ENCODE peak calls at places on chromosomes 2 and 18, in eight cellular contexts. F, G, R, V, Z, X, J and Y are unnamed samples.
A peak's percentile ranks its signal among the peaks of the same experiment; 100 is the strongest.

GRCh38 chr2:228105526-228106250 is 75.8 kb downstream of the SPHKAP start:
- DNase-seq in F (no peak), X (no peak), V (no peak), R (no peak), Z (no peak), J (no peak), G (no peak), Y (no peak)

GRCh38 chr2:172247203-172247602 is 144.5 kb upstream of the DLX2 start:
- DNase-seq in G (peak; percentile 29), V (no peak), F (no peak), R (no peak), J (no peak), X (no peak), Z (no peak), Y (no peak)

GRCh38 chr2:10536569-10537133 is 88.5 kb upstream of the ODC1 start:
- DNase-seq in Z (no peak), V (no peak), J (no peak), G (no peak), X (no peak), R (peak; percentile 25), F (no peak), Y (no peak)

GRCh38 chr2:208010501-208010900 is 14.8 kb downstream of the PLEKHM3 start:
- DNase-seq in F (no peak), J (no peak), V (no peak), Z (no peak), R (no peak), G (no peak), X (no peak), Y (no peak)

GRCh38 chr2:217326238-217327022 is 466.6 kb upstream of the TNP1 start:
- DNase-seq in G (peak; percentile 65), V (no peak), Z (peak; percentile 45), X (no peak), F (no peak), R (no peak), J (no peak), Y (no peak)

GRCh38 chr2:201931955-201932354 is 101.7 kb upstream of the FZD7 start:
- DNase-seq in F (no peak), V (no peak), Z (no peak), G (no peak), R (no peak), J (no peak), X (no peak), Y (no peak)

GRCh38 chr2:154370873-154371272 is 327.6 kb upstream of the KCNJ3 start:
- DNase-seq in J (no peak), V (peak; percentile 4), G (no peak), F (no peak), R (no peak), Z (no peak), X (no peak), Y (no peak)

GRCh38 chr2:182642328-182642727 is 73.7 kb upstream of the DNAJC10 start:
- DNase-seq in X (peak; percentile 40), V (peak; percentile 38), R (peak; percentile 72), F (peak; percentile 59), G (peak; percentile 11), Z (no peak), J (peak; percentile 41), Y (peak; percentile 55)

DNA sequence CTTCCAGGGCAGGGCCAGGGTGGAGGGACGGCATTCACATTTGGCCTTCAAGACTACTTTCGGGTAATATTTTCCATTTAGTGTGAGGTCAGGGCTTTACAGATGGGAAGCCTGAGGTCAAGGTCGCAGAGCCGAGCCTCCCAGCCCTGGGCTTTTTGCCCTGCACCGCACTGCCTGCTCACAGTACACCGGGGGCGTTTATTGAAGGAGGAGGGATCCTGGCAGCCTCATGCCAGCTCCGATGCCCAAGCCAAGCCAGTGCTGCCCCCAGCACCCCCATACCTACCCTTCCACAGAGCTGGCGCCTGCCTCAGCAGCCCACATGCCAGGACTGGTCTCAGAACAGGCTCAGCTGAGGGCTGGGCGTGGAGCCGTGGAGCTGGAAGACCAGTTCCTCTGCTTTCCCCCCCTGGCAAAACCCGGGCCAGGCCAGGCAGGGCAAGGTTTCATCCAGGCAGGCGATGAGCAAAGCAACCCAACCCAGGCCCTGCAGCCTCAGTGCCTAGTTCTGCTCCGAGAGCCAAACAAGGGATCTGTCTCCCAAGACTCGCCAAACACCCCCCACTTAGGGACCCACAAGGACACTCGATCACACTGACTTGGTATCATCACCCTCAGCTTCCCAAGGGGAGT is 11.9 kb downstream of the SDC1 start:
- DNase-seq in R (no peak), F (no peak), V (no peak), J (peak; percentile 50), G (no peak), Z (peak; percentile 95), X (no peak), Y (peak; percentile 65)
- H3K4me1 ChIP-seq in R (no peaks in the 10 kb centered on the region), F (peaks cover 58% of the 10 kb centered on the region), V (peaks cover 20% of the 10 kb centered on the region), J (peaks cover 3% of the 10 kb centered on the region), G (peaks cover 100% of the 10 kb centered on the region), Z (peaks cover 7% of the 10 kb centered on the region), X (no peaks in the 10 kb centered on the region), Y (peaks cover 3% of the 10 kb centered on the region)

GRCh38 chr2:149598014-149598395 is 10.4 kb upstream of the MMADHC start:
- DNase-seq in V (no peak), Z (no peak), F (peak; percentile 12), G (no peak), J (no peak), X (no peak), R (no peak), Y (no peak)

GRCh38 chr2:149594411-149594810 is 6.8 kb upstream of the MMADHC start:
- DNase-seq in V (no peak), G (no peak), F (no peak), X (no peak), R (no peak), Z (no peak), J (no peak), Y (no peak)

GRCh38 chr2:149595069-149595963 is 7.7 kb upstream of the MMADHC start:
- DNase-seq in Z (no peak), J (no peak), F (no peak), G (no peak), R (no peak), V (no peak), X (no peak), Y (no peak)

GRCh38 chr2:149596471-149596870 is 8.9 kb upstream of the MMADHC start:
- DNase-seq in V (no peak), F (no peak), X (no peak), Z (no peak), R (no peak), G (no peak), J (no peak), Y (no peak)

DNA sequence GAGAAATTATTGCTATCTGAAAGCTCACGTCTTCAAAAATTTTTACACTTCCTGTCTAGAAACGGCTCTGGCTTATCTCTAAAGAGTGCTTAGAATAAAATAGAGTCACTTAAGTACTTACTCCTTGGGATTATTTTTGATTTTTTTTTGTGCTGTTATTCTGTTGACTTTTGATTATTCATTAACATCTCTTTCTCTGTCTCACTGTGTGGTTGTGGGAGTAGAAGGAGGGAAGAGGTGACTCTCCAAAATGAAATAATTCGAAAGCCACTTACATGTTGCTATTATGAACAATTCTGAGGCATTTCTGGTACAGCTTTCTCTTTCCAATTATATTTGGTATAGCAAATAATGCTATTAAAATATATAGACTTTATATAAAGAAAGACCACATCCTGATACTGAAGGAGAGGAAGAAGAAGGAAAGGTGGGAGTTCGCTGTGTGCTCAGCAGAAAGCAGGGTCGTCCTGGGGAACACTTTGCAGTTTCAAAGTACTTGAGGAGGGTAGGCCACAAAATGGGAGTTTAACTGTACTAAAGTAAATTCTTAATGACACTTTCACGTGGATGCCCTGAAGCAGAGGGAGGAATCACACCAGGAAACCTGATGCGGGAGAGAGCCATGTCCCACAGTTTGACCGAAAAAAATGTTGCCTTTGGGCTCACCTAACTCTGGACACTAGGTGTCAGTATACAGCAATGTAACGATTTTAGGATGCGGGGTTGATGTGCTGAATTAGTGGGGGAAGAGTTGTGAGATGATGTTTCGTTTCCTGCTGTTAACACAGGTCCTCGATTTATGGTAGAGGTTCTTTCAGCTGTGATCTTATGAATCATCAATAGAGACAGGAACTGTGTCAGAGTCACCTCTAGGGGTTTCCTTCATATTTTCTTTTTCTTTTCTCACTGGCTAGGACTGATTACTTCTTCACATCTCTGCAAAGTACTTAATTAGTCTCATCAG is 9.8 kb upstream of the MMADHC start:
- DNase-seq in G (peak; percentile 57), J (peak; percentile 23), V (peak; percentile 83), R (peak; percentile 62), Z (peak; percentile 43), F (peak; percentile 85), X (no peak), Y (no peak)
- H3K27ac ChIP-seq in G (no peak overlapping the region), J (no peak overlapping the region), V (no peak overlapping the region), R (no peak overlapping the region), Z (no peak overlapping the region), F (peak overlapping the region; percentile 49), X (no peak overlapping the region), Y (no peak overlapping the region)

DNA sequence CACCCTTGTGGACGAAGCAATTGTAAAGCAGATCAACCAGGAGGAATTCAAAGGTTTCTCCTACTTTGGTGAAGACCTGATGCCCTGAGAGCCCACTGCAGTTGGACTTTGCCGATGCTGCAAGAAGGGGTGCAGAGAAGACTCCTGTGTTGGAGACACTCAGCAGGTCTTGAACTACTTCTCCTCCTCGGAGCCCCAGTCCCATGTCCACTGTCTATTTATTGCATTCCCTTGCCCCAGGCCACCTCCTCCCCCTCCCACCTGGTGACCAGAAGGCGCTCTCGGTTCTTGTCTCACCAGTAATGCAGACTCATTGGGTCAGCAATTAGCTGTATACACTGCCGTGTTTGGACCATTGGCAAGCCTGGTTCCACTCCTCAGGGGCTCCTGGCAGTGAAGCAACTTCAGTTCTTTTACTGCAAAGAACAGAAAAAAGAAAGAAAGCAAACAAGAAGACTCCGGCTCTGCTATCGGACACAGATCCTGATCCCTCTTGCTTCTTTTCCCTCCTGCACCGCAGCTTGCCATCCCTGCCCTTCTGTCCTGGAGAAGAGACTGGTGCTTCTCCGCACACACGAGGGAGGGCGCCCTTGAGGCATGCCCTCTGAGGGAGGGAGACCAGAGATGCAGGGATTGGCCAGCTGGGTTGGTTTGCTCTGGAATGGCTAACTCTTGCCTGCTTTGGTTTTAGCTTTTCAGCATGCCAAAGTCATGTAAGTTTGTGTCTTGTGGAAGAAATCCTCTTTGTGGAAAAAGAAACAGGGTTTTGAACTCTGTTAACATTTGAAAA is 112.2 kb upstream of the EPAS1 start:
- DNase-seq in J (no peak), X (no peak), V (no peak), R (no peak), Z (no peak), F (no peak), G (no peak), Y (no peak)
- TF ChIP-seq CTCF in J (no peak), X (no peak), V (no peak), R (no peak), Z (no peak), F (no peak), G (peak; percentile 55), Y (no peak)

GRCh38 chr18:74288041-74288440 is 3.7 kb downstream of the CYB5A start:
- DNase-seq in G (no peak), R (no peak), Z (no peak), J (no peak), V (no peak), F (no peak), X (no peak), Y (no peak)

GRCh38 chr18:74288730-74289129 is 3.0 kb downstream of the CYB5A start:
- DNase-seq in F (no peak), G (peak; percentile 32), X (no peak), J (no peak), V (no peak), Z (no peak), R (peak; percentile 74), Y (no peak)

GRCh38 chr18:74284501-74285004 is 7.2 kb downstream of the CYB5A start:
- DNase-seq in F (no peak), G (no peak), V (peak; percentile 47), X (no peak), Z (no peak), J (no peak), R (peak; percentile 79), Y (no peak)

GRCh38 chr18:74283646-74284045 is 8.1 kb downstream of the CYB5A start:
- DNase-seq in G (no peak), J (no peak), F (no peak), V (no peak), R (no peak), X (no peak), Z (no peak), Y (no peak)

DNA sequence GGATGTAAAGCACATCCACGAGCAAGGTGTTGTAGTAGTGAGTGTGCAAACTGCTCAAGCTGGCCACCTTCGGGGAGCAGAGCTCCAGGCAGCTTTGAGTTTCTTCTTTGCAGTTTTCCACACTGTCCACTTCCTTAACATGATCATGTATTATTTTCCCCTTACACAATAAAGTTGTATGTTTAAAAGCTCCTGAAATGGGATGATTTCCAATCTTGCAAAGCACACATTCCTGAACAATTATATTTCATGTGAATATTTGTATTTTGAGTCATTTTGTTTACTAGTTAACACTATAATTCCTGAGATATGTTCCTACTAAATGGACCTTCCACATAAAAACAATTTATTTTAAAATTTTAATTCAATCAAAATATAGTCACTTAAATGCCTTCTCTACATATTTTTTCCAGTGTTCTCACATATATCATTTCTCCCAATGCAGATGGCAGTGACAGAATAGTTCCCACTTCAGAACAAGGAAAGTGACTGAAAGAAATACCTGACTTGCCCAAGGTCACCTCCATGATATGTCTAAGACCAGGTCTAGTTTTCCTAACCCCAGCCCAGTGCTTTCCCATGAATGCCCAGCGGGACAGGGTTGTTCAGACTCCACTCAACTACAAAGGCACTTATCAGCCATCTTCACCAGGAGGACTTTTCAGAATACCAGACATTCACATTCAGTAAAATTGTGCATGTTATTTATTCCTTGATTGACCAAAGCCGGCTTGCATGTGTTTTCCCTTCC is 5.5 kb downstream of the CYB5A start:
- DNase-seq in F (no peak), G (no peak), X (no peak), Z (no peak), J (no peak), R (no peak), V (no peak), Y (no peak)
- H3K4me1 ChIP-seq in F (peaks cover 60% of the 10 kb centered on the region), G (peaks cover 93% of the 10 kb centered on the region), X (peaks cover 100% of the 10 kb centered on the region), Z (peaks cover 11% of the 10 kb centered on the region), J (peaks cover 54% of the 10 kb centered on the region), R (no peaks in the 10 kb centered on the region), V (peaks cover 39% of the 10 kb centered on the region), Y (peaks cover 51% of the 10 kb centered on the region)